ENCODE peak calls at places on chromosomes 7 and 10, in ten cellular contexts. Z, F, J, X, W, V, T, M, N and O are unnamed samples.
A peak's percentile ranks its signal among the peaks of the same experiment; 100 is the strongest.

GRCh38 chr10:113047963-113048781 is 98.1 kb downstream of the TCF7L2 start:
- DNase-seq in Z (no peak), F (no peak), J (no peak), X (no peak), W (no peak), V (no peak), T (no peak), M (no peak), N (peak; percentile 27), O (no peak)

GRCh38 chr7:107691713-107692112 is 31.1 kb downstream of the SLC26A4 start:
- DNase-seq in Z (no peak), F (peak; percentile 30), J (no peak), X (no peak), W (no peak), V (no peak), T (no peak), M (no peak), N (no peak), O (no peak)

GRCh38 chr7:25035274-25035673 is 55.3 kb upstream of the OSBPL3 start:
- DNase-seq in Z (no peak), F (no peak), J (no peak), X (no peak), W (no peak), V (no peak), T (no peak), M (no peak), N (no peak), O (no peak)

GRCh38 chr10:92267343-92267742 is 23.5 kb downstream of the CPEB3 start:
- DNase-seq in Z (no peak), F (no peak), J (no peak), X (no peak), W (peak; percentile 40), V (no peak), T (no peak), M (no peak), N (no peak), O (no peak)

GRCh38 chr10:120098242-120098930 is 205.9 kb downstream of the SEC23IP start:
- DNase-seq in Z (no peak), F (no peak), J (no peak), X (peak; percentile 37), W (no peak), V (no peak), T (no peak), M (no peak), N (no peak), O (no peak)

GRCh38 chr10:61860964-61861758 is 40.3 kb upstream of the ARID5B start:
- DNase-seq in Z (no peak), F (peak; percentile 21), J (no peak), X (no peak), W (no peak), V (no peak), T (no peak), M (no peak), N (no peak), O (no peak)

GRCh38 chr7:18369011-18369410 is 126.5 kb upstream of the HDAC9 start:
- DNase-seq in Z (no peak), F (no peak), J (no peak), X (no peak), W (no peak), V (no peak), T (no peak), M (no peak), N (no peak), O (no peak)

GRCh38 chr7:83162402-83163256 is at the start of gene PCLO:
- DNase-seq in Z (peak; percentile 32), F (peak; percentile 1), J (no peak), X (no peak), W (peak; percentile 54), V (peak; percentile 96), T (peak; percentile 86), M (peak; percentile 92), N (peak; percentile 96), O (peak; percentile 91)

GRCh38 chr10:8498881-8499280 is 444.4 kb downstream of the GATA3 start:
- DNase-seq in Z (no peak), F (no peak), J (no peak), X (no peak), W (no peak), V (no peak), T (no peak), M (no peak), N (no peak), O (no peak)

GRCh38 chr10:13608246-13608853 is 21.6 kb downstream of the PRPF18 start:
- DNase-seq in Z (no peak), F (peak; percentile 47), J (no peak), X (no peak), W (no peak), V (no peak), T (no peak), M (no peak), N (peak; percentile 31), O (no peak)

GRCh38 chr10:971613-972012 is 16.6 kb upstream of the GTPBP4 start:
- DNase-seq in Z (no peak), F (no peak), J (no peak), X (no peak), W (no peak), V (no peak), T (no peak), M (no peak), N (no peak), O (no peak)

GRCh38 chr10:90308223-90308622 is 549.6 kb downstream of the HTR7 start:
- DNase-seq in Z (no peak), F (peak; percentile 11), J (no peak), X (no peak), W (no peak), V (no peak), T (no peak), M (no peak), N (no peak), O (no peak)

GRCh38 chr7:139451638-139452037 is 31.8 kb downstream of the KLRG2 start:
- DNase-seq in Z (no peak), F (no peak), J (no peak), X (no peak), W (no peak), V (no peak), T (no peak), M (no peak), N (no peak), O (no peak)

GRCh38 chr10:70324341-70324861 is 40.6 kb upstream of the NPFFR1 start:
- DNase-seq in Z (peak; percentile 41), F (no peak), J (no peak), X (no peak), W (peak; percentile 82), V (peak; percentile 60), T (no peak), M (no peak), N (peak; percentile 44), O (peak; percentile 32)

GRCh38 chr10:95297402-95297801 is 6.6 kb upstream of the PDLIM1 start:
- DNase-seq in Z (peak; percentile 47), F (no peak), J (no peak), X (no peak), W (peak; percentile 39), V (no peak), T (no peak), M (no peak), N (no peak), O (no peak)

DNA sequence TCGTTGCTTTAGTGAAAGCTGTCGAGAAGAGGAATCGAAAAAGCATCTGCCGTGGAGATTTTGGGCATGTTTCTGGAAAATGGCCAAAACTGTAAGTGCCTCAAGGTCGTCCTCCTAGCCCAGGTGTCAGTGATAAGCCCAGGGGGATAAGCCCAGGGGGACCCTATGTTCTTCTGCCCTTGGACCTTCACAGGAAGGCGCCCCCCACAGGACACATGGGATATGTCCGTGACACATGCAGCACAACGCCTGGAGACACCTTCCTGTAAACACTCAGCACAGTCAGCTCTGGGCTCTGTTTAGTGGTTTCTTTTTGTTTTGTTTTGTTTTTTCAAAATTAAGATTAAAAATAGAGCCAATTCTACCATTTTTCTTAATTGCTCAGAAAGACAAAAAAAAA is 272.7 kb downstream of the KLF6 start:
- DNase-seq in Z (no peak), F (no peak), J (no peak), X (no peak), W (no peak), V (no peak), T (no peak), M (no peak), N (peak; percentile 42), O (no peak)
- TF ChIP-seq CTCF in Z (no peak), F (no peak), J (no peak), X (peak; percentile 37), W (no peak), V (peak; percentile 56), T (no peak), M (no peak), N (peak; percentile 30), O (no peak)

GRCh38 chr7:41693150-41693997 is 9.5 kb downstream of the INHBA start:
- DNase-seq in Z (no peak), F (no peak), J (no peak), X (no peak), W (no peak), V (no peak), T (no peak), M (no peak), N (no peak), O (no peak)
- TF ChIP-seq CTCF in Z (no peak), F (peak; percentile 50), J (peak; percentile 39), X (peak; percentile 79), W (no peak), V (peak; percentile 41), T (no peak), M (peak; percentile 64), N (peak; percentile 28), O (peak; percentile 32)

GRCh38 chr10:34726862-34727261 is 88.2 kb downstream of the PARD3 start:
- DNase-seq in Z (no peak), F (no peak), J (no peak), X (no peak), W (no peak), V (no peak), T (no peak), M (no peak), N (no peak), O (no peak)

GRCh38 chr10:34721201-34721840 is 93.8 kb downstream of the PARD3 start:
- DNase-seq in Z (no peak), F (peak; percentile 77), J (no peak), X (peak; percentile 69), W (no peak), V (no peak), T (no peak), M (peak; percentile 62), N (no peak), O (no peak)

GRCh38 chr10:34727595-34728033 is 87.5 kb downstream of the PARD3 start:
- DNase-seq in Z (no peak), F (peak; percentile 18), J (no peak), X (no peak), W (no peak), V (no peak), T (no peak), M (no peak), N (peak; percentile 51), O (no peak)

GRCh38 chr10:34722404-34722803 is 92.7 kb downstream of the PARD3 start:
- DNase-seq in Z (no peak), F (no peak), J (no peak), X (no peak), W (no peak), V (no peak), T (no peak), M (no peak), N (no peak), O (no peak)

GRCh38 chr10:34723746-34724145 is 91.3 kb downstream of the PARD3 start:
- DNase-seq in Z (no peak), F (peak; percentile 77), J (no peak), X (peak; percentile 61), W (peak; percentile 43), V (no peak), T (peak; percentile 44), M (peak; percentile 43), N (no peak), O (no peak)
- TF ChIP-seq CTCF in Z (peak; percentile 29), F (peak; percentile 80), J (peak; percentile 73), X (peak; percentile 78), W (peak; percentile 26), V (peak; percentile 48), T (peak; percentile 30), M (peak; percentile 49), N (no peak), O (peak; percentile 19)

GRCh38 chr10:16518822-16519221 is 2.9 kb downstream of the C1QL3 start:
- DNase-seq in Z (no peak), F (no peak), J (no peak), X (no peak), W (no peak), V (no peak), T (no peak), M (no peak), N (no peak), O (no peak)
- TF ChIP-seq CTCF in Z (peak; percentile 34), F (no peak), J (peak; percentile 27), X (peak; percentile 63), W (peak; percentile 19), V (peak; percentile 57), T (no peak), M (no peak), N (no peak), O (no peak)